ENCODE peak calls at places on chromosomes 13 and 19, in four cellular contexts. Q is right lobe of liver, D is K562, L is gastrocnemius medialis. F is an unnamed sample.

GRCh38 chr19:11942008-11942842 is 17.3 kb downstream of the ZNF700 start:
- ATAC-seq in Q (no peak), D (no peak), L (no peak), F (no peak)

GRCh38 chr19:37907735-37908066 is 693 bp downstream of the SIPA1L3 start:
- ATAC-seq in Q (no peak), D (no peak), L (no peak), F (no peak)

GRCh38 chr19:29837448-29837961 is 25.7 kb downstream of the CCNE1 start:
- ATAC-seq in Q (no peak), D (no peak), L (no peak), F (no peak)

GRCh38 chr19:38527466-38528136 is 90.2 kb downstream of the MAP4K1 start:
- ATAC-seq in Q (no peak), D (peak; percentile 99), L (no peak), F (no peak)

GRCh38 chr19:18233224-18233825 is 7.1 kb upstream of the PDE4C start:
- ATAC-seq in Q (peak; percentile 66), D (peak; percentile 96), L (no peak), F (peak; percentile 26)

GRCh38 chr19:39197808-39198207 is 1.0 kb downstream of the NCCRP1 start:
- ATAC-seq in Q (no peak), D (no peak), L (no peak), F (no peak)

GRCh38 chr13:99982021-99982740 is 597 bp downstream of the ZIC2 start:
- ATAC-seq in Q (peak; percentile 9), D (peak; percentile 3), L (no peak), F (peak; percentile 7)

GRCh38 chr19:39709026-39709872 is 5.0 kb downstream of the LGALS14 start:
- ATAC-seq in Q (no peak), D (no peak), L (no peak), F (no peak)

GRCh38 chr13:106709509-106709908 is 141.6 kb upstream of the ARGLU1 start:
- ATAC-seq in Q (peak; percentile 56), D (no peak), L (peak; percentile 74), F (peak; percentile 60)

GRCh38 chr13:83881917-83882625 is at the start of gene SLITRK1:
- ATAC-seq in Q (no peak), D (no peak), L (no peak), F (no peak)

GRCh38 chr19:58466089-58466759 is 656 bp upstream of the ZNF324 start:
- ATAC-seq in Q (peak; percentile 27), D (peak; percentile 46), L (peak; percentile 14), F (peak; percentile 35)

GRCh38 chr13:90867336-90867683 is 480.2 kb upstream of the MIR17HG start:
- ATAC-seq in Q (peak; percentile 85), D (peak; percentile 95), L (no peak), F (peak; percentile 46)

GRCh38 chr19:37988758-37989635 is 82.0 kb downstream of the SIPA1L3 start:
- ATAC-seq in Q (peak; percentile 81), D (no peak), L (no peak), F (no peak)

DNA sequence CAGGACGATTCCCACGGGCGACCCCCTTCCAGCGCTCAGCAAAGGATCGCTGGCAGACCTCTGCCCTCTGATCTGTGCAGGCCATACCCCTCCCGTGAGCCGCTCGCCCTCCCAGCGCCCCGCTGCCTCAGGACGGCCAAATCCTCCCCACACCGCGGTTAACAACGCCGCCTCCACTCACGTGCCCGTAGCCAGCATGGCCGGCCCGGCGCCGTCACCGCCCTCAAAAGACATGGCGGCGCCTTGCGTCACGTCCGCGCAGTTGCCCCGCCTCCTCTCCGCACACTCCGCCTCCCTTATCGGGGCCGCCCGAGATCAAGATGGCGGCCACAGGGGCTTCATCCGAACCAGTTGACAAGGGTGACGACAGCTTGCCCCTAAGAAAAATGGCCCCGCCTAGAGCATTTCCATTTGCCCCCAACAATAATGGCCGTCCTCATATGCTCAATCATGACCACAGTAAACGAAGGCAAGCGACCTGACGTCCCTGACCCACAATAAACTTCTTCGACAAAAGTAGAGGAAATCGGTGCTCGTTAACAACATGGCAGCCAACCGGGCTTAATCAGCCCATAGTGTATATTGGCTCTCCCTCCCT is 634 bp downstream of the AKT1S1 start:
- ATAC-seq in Q (peak; percentile 66), D (peak; percentile 83), L (peak; percentile 73), F (peak; percentile 76)
- TF ChIP-seq POLR2A in Q (no peak), D (peak; percentile 44), L (peak; percentile 57), F (no peak)

DNA sequence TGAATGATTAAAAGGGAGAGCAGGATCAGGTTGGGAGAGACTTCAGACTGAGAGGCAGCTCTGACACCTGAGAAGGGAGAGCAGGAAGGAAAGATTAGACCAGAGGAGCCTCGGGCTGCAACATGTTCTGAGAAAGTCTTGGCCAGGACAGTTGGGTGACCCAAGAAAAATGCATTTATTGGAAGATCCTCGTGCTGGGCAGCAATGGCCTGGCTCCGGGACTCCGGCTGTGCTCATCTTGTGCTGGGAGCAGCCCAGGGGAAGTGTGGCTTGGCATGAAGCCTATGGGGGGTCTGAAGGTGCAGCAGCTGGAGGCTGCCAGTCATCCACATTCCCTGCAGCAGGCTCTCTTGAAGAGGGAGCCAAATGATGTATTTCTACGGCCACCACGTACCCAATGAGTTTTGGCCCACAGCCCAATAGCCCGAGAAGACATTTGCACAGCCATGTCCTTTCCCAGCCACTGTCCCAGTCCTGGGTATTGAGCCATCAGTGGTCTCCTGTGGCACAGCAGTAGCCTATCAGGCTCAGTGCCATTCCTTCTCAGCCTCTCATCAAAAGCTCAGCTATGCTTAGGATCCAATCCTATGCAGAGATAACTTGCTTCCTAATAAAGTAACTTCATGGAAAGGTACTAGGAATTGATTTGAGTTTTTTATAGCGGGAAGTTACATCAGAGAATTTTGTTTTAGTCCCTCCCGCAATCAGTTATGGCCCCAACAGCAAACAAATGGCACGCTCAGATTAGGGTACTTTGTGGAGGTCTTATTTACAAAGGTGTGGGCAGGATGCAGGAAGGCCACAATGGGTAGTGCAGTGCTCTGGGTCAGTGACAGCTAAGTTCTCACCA is 76.1 kb upstream of the MEDAG start:
- ATAC-seq in Q (no peak), D (no peak), L (no peak), F (no peak)
- H3K27ac ChIP-seq in Q (no peak overlapping the region), D (no peak overlapping the region), L (no peak overlapping the region), F (no peak overlapping the region)

GRCh38 chr13:80481589-80481988 is 140.7 kb upstream of the SPRY2 start:
- ATAC-seq in Q (no peak), D (no peak), L (no peak), F (no peak)
- TF ChIP-seq CTCF in Q (no peak), D (no peak), L (no peak), F (no peak)

GRCh38 chr13:22744688-22745452 is 435.9 kb upstream of the SGCG start:
- ATAC-seq in Q (no peak), D (peak; percentile 71), L (no peak), F (no peak)
- TF ChIP-seq POLR2A in Q (no peak), D (no peak), L (no peak), F (no peak)

GRCh38 chr13:33003458-33004019 is 12.7 kb upstream of the KL start:
- ATAC-seq in Q (no peak), D (no peak), L (no peak), F (no peak)

GRCh38 chr13:33006646-33007045 is 9.6 kb upstream of the KL start:
- ATAC-seq in Q (no peak), D (no peak), L (no peak), F (no peak)

GRCh38 chr13:33007950-33008349 is 8.3 kb upstream of the KL start:
- ATAC-seq in Q (no peak), D (no peak), L (no peak), F (no peak)

GRCh38 chr13:33007237-33007636 is 9.0 kb upstream of the KL start:
- ATAC-seq in Q (no peak), D (no peak), L (no peak), F (no peak)

DNA sequence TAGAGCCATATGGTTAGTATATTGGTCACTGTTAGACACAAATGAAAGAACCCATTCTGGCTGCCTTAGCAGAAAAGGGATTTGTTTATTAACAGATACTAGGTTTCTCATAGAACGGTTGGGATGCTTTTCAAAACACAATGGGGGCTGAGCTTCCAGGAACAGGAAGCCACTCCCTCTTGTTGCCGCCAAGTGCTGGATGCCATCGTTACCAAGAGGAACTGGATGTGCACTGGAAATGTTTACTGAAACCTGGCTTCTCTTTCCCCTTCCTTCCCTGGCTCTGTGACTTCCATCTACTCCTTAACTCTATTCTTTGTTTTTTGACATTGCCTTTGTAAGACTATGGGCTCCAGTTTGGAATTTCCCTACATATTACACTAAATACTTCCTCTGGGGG is 11.8 kb upstream of the KL start:
- ATAC-seq in Q (peak; percentile 38), D (no peak), L (peak; percentile 70), F (peak; percentile 77)
- H3K27ac ChIP-seq in Q (no peak overlapping the region), D (no peak overlapping the region), L (peak overlapping the region; percentile 46), F (peak overlapping the region; percentile 56)

GRCh38 chr19:1822210-1822609 is 10.1 kb upstream of the ATP8B3 start:
- ATAC-seq in Q (no peak), D (no peak), L (no peak), F (no peak)
- TF ChIP-seq CTCF in Q (no peak), D (no peak), L (no peak), F (no peak)